ENCODE peak calls at places on chromosomes 16 and 17, in seven cellular contexts. E, U, G, K, V, Q and F are unnamed samples.

GRCh38 chr17:58331815-58332719 is 3.5 kb upstream of the TSPOAP1 start:
- DNase-seq in U (no peak), Q (peak), E (peak), G (peak), K (no peak), V (no peak), F (peak)

GRCh38 chr16:2149630-2150417 is 1.4 kb downstream of the RAB26 start:
- DNase-seq in U (peak), K (no peak), Q (peak), G (no peak), E (no peak), V (peak), F (no peak)

GRCh38 chr16:5865231-5865630 is 767.6 kb upstream of the EEF2KMT start:
- DNase-seq in G (no peak), K (no peak), Q (no peak), U (no peak), E (no peak), V (no peak), F (no peak)

GRCh38 chr17:81400154-81400938 is 5.1 kb downstream of the BAHCC1 start:
- DNase-seq in G (no peak), V (peak), Q (no peak), E (peak), K (peak), U (peak), F (no peak)

GRCh38 chr17:46736100-46736499 is 82.4 kb downstream of the WNT3 start:
- DNase-seq in V (no peak), E (no peak), G (no peak), U (no peak), Q (no peak), K (no peak), F (no peak)

GRCh38 chr17:27082775-27083154 is 211.1 kb upstream of the WSB1 start:
- DNase-seq in Q (no peak), K (no peak), V (no peak), G (no peak), U (no peak), E (no peak), F (no peak)

GRCh38 chr17:64229815-64230550 is 33.1 kb downstream of the TEX2 start:
- DNase-seq in G (no peak), E (no peak), Q (no peak), K (no peak), V (no peak), U (no peak), F (no peak)

GRCh38 chr16:24580665-24581064 is 41.3 kb downstream of the RBBP6 start:
- DNase-seq in E (no peak), U (peak), K (peak), Q (no peak), V (peak), G (no peak), F (no peak)

GRCh38 chr17:59423903-59424302 is 92.4 kb downstream of the YPEL2 start:
- DNase-seq in G (no peak), K (no peak), E (no peak), Q (no peak), V (no peak), U (no peak), F (no peak)
- H3K4me3 ChIP-seq in G (no peak), K (no peak), E (peak), Q (no peak), V (no peak), U (no peak), F (no peak)

GRCh38 chr17:13131211-13131610 is 113.4 kb upstream of the ELAC2 start:
- DNase-seq in U (no peak), Q (no peak), V (no peak), K (no peak), E (no peak), G (no peak), F (no peak)
- TF ChIP-seq CTCF in U (no peak), Q (no peak), V (no peak), K (no peak), E (no peak), G (no peak), F (no peak)

GRCh38 chr17:36496018-36496789 is 9.7 kb downstream of the ZNHIT3 start:
- DNase-seq in Q (no peak), V (no peak), K (peak), E (no peak), G (no peak), U (no peak), F (no peak)

GRCh38 chr17:36501351-36501750 is 14.9 kb downstream of the ZNHIT3 start:
- DNase-seq in E (no peak), Q (no peak), U (no peak), V (no peak), G (no peak), K (no peak), F (no peak)

GRCh38 chr17:36500745-36501225 is 14.3 kb downstream of the ZNHIT3 start:
- DNase-seq in Q (no peak), U (no peak), E (no peak), G (no peak), V (no peak), K (no peak), F (no peak)

GRCh38 chr17:36498155-36498554 is 11.7 kb downstream of the ZNHIT3 start:
- DNase-seq in U (no peak), V (no peak), K (no peak), E (no peak), G (no peak), Q (no peak), F (no peak)

DNA sequence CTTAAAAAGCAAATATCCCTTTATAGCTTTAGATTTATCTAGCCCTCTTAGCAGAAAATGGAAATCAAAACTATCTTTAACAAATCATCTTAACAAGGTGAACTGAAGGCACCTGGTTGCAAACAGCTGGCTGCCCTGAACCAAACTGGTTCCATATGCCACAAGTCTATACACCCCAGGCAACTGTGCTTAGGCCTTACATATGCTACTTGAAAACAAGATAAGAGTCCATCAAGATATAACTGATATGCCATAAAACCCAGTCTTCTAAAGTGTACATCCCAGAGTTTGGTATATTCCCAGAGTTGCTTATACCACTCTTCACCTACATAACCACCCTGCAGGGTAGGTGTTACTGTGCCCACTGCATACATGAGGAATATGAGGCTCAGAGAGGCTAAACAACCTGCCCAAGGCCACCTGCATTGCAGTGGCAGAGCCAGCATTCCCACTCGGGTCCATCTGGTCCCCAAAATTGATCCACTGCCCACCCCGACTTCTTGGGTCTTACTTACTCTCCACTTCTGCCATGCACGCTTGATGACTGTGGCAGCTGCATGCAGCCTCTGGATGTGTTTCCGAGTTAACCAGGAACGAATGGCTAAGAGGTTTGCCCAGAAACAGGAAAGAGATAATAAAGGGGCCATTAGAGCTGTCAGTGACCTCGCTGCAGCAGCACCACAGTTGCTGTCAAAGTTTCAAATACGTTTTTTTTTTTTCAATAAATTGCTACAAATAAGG is 12.2 kb downstream of the ZNHIT3 start:
- DNase-seq in K (no peak), V (no peak), E (no peak), Q (no peak), G (no peak), U (no peak), F (no peak)
- H3K4me3 ChIP-seq in K (no peak), V (no peak), E (no peak), Q (no peak), G (no peak), U (no peak), F (no peak)

GRCh38 chr17:28407130-28407973 is 1.3 kb upstream of the SLC46A1 start:
- DNase-seq in V (no peak), E (no peak), U (no peak), G (no peak), Q (no peak), K (no peak), F (no peak)
- TF ChIP-seq CTCF in V (no peak), E (no peak), U (no peak), G (no peak), Q (no peak), K (no peak), F (no peak)

GRCh38 chr17:978110-979093 is 1.2 kb downstream of the NXN start:
- DNase-seq in E (peak), K (peak), Q (peak), G (peak), U (no peak), V (peak), F (peak)
- H3K4me3 ChIP-seq in E (peak), K (peak), Q (peak), G (peak), U (peak), V (peak), F (peak)

DNA sequence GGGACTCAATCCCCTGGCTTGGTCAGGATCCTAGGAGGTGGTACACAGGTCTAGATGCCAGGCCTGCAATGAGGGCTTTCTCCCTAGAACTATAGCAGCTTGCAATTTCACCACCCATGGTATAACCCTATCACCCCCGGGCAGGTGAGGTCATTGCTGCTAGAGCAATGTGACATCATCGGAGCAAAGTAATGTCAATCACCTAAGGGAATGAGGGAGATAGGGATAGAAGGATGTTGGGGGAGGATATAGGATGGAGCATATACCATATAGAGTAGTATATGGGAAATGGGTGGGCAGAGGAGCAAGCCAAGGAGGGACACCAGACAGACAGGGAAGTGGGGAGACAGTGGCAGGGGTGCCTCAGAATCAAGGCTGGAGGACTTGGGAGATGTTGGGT is 3.3 kb downstream of the KCNH4 start:
- DNase-seq in E (no peak), Q (no peak), G (no peak), V (no peak), U (no peak), K (no peak), F (no peak)
- TF ChIP-seq CTCF in E (no peak), Q (no peak), G (no peak), V (no peak), U (no peak), K (no peak), F (no peak)

DNA sequence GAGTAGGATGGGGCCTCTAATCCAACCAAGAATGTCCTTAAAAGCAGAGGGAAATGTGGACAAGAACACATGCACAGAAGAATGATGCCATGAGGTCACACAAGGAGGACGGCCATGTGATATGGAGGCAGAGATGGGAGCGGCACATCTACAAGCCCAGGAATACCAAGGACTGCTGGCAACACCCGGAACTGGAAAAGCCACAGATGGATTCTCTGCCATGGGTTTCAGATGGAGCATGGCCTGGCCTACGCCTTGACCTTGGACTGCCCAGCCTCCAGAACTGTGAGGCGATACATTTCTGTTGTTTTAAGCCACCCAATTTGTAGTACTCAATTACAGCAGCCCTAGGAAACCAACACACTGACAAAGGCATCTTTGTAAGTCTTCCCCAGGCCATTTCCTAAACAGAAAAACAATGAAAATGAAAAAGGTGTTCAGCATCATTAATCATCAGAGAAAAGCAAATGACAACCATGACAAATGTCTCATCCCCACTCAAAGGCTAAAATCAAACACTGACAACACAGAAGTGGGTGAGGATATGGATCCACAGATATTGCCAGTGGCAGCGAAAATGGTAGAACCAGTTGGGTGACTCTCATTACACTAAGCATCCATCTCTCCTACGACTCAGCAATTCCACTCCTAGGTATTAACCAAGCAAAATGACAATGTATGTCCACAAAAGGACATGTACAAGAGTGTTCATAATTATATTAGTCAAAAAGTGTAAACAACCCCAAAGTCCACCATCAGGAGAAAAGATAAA is 76.9 kb upstream of the CNEP1R1 start:
- DNase-seq in G (no peak), U (no peak), Q (no peak), K (no peak), V (peak), E (no peak), F (no peak)
- H3K4me3 ChIP-seq in G (no peak), U (no peak), Q (no peak), K (no peak), V (no peak), E (no peak), F (no peak)

GRCh38 chr17:77527836-77528505 is 387.2 kb downstream of the SEC14L1 start:
- DNase-seq in V (no peak), E (no peak), Q (no peak), K (no peak), G (no peak), U (no peak), F (no peak)

GRCh38 chr17:77526259-77526711 is 385.5 kb downstream of the SEC14L1 start:
- DNase-seq in K (no peak), V (no peak), E (no peak), U (no peak), G (no peak), Q (no peak), F (no peak)

GRCh38 chr17:77527394-77527793 is 386.6 kb downstream of the SEC14L1 start:
- DNase-seq in K (no peak), Q (no peak), E (no peak), G (no peak), V (no peak), U (no peak), F (no peak)

GRCh38 chr17:77528516-77529327 is 388.0 kb downstream of the SEC14L1 start:
- DNase-seq in E (peak), Q (no peak), U (no peak), G (no peak), V (no peak), K (no peak), F (no peak)

DNA sequence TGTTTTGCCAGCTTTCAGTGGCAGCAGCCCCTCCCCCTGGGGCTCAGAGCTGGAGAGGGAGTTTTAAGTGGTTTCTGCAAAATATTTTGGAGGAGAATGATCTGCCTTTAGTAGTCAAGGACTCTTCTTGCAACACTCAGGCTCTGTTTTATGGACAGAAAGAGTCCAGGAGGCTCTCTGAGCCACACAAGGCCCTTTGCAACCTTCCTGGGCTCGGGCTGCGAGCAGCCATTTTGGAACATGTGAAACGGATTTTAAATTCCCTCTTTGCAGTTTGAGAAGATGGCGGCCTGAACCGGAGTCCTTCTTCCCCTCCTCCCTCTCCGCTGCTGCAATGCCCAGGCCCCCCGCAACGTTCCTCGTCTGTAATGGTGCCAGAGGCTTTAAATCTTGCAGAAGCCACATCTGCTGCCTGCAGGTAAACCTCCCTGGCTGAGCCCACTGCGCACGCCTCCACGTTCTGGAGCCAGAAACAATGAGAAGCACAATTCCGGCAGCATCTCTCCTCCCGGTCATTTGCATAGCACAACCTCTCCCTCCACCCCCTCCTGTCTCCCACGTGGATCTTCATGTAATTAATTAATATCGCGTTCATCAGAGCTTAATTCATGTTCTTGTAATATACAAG is 386.1 kb downstream of the SEC14L1 start:
- DNase-seq in U (no peak), Q (no peak), K (no peak), G (no peak), V (no peak), E (no peak), F (no peak)
- TF ChIP-seq CTCF in U (no peak), Q (no peak), K (no peak), G (no peak), V (no peak), E (no peak), F (no peak)